ENCODE peak calls at places on chromosomes 6 and 20, in five cellular contexts. L, N, B, C and J are unnamed samples.
A peak's percentile ranks its signal among the peaks of the same experiment; 100 is the strongest.

GRCh38 chr6:113560908-113561307 is 296.2 kb upstream of the MARCKS start:
- DNase-seq in C (no peak), L (no peak), B (no peak), N (no peak), J (no peak)

GRCh38 chr20:40993794-40994540 is 34.7 kb upstream of the TOP1 start:
- DNase-seq in N (no peak), L (no peak), C (no peak), B (no peak), J (no peak)

GRCh38 chr6:2522521-2522920 is 228.2 kb downstream of the MYLK4 start:
- DNase-seq in N (no peak), C (no peak), L (no peak), B (no peak), J (no peak)

GRCh38 chr6:151284431-151285060 is 44.8 kb downstream of the AKAP12 start:
- DNase-seq in C (no peak), B (no peak), N (no peak), L (no peak), J (no peak)

GRCh38 chr6:36245572-36246031 is 24.3 kb upstream of the PNPLA1 start:
- DNase-seq in N (no peak), B (no peak), L (no peak), C (no peak), J (no peak)

GRCh38 chr6:168370310-168370991 is 50.9 kb upstream of the DACT2 start:
- DNase-seq in C (no peak), L (peak; percentile 15), N (peak; percentile 78), B (peak; percentile 83), J (no peak)

GRCh38 chr6:33960345-33961313 is 156.8 kb upstream of the MLN start:
- DNase-seq in B (no peak), N (peak; percentile 71), L (no peak), C (no peak), J (no peak)

GRCh38 chr6:35089935-35090505 is 51.1 kb downstream of the TCP11 start:
- DNase-seq in L (no peak), N (no peak), B (peak; percentile 14), C (peak; percentile 43), J (peak; percentile 65)

GRCh38 chr20:25282034-25282781 is 34.3 kb downstream of the PYGB start:
- DNase-seq in N (peak; percentile 82), L (no peak), B (no peak), C (no peak), J (no peak)

GRCh38 chr6:84441456-84441855 is 214.0 kb upstream of the CEP162 start:
- DNase-seq in B (no peak), C (no peak), N (no peak), L (no peak), J (no peak)

GRCh38 chr6:41685641-41686380 is 47.5 kb downstream of the MDFI start:
- DNase-seq in B (no peak), L (no peak), C (no peak), N (peak; percentile 38), J (no peak)

GRCh38 chr20:25272223-25273000 is 24.5 kb downstream of the PYGB start:
- DNase-seq in C (no peak), N (peak; percentile 37), B (no peak), L (no peak), J (no peak)